ENCODE peak calls at places on chromosomes 1 and 21, in four cellular contexts. M is K562, F is GM12878, H is H1. G is an unnamed sample. For H3K27me3, the result is how much of the 10 kb centered on the place peaks cover.

GRCh38 chr1:59115865-59116264 is 181.0 kb upstream of the FGGY start:
- DNase-seq in M (no peak), F (no peak), H (no peak), G (no peak)

GRCh38 chr1:208291923-208292711 is 47.9 kb upstream of the PLXNA2 start:
- DNase-seq in M (no peak), F (no peak), H (no peak), G (no peak)

GRCh38 chr1:111789666-111790316 is 34.1 kb downstream of the DDX20 start:
- DNase-seq in M (no peak), F (no peak), H (no peak), G (no peak)

GRCh38 chr1:204725821-204726448 is 40.4 kb upstream of the LRRN2 start:
- DNase-seq in M (no peak), F (no peak), H (no peak), G (no peak)

GRCh38 chr1:66292944-66293343 is 241.0 kb upstream of the SGIP1 start:
- DNase-seq in M (no peak), F (no peak), H (no peak), G (no peak)

GRCh38 chr1:50829010-50829958 is 130.8 kb downstream of the FAF1 start:
- DNase-seq in M (no peak), F (no peak), H (no peak), G (no peak)

GRCh38 chr1:47371016-47371517 is 37.5 kb downstream of the CMPK1 start:
- DNase-seq in M (no peak), F (no peak), H (no peak), G (peak)

GRCh38 chr21:34808569-34809204 is 139.9 kb downstream of the CLIC6 start:
- DNase-seq in M (no peak), F (no peak), H (no peak), G (peak)

GRCh38 chr21:34967509-34968289 is 81.4 kb downstream of the RUNX1 start:
- DNase-seq in M (peak), F (no peak), H (no peak), G (peak)

GRCh38 chr1:155002479-155003226 is at the start of gene ZBTB7B:
- DNase-seq in M (peak), F (no peak), H (no peak), G (no peak)

GRCh38 chr1:161722406-161722805 is 1.1 kb downstream of the FCRLB start:
- DNase-seq in M (no peak), F (no peak), H (no peak), G (no peak)
- H3K27me3 ChIP-seq in M (under half), F (under half), H (under half), G (under half)

GRCh38 chr1:116556289-116557006 is 14.4 kb downstream of the CD58 start:
- DNase-seq in M (peak), F (peak), H (no peak), G (peak)
- TF ChIP-seq CHD1 in M (peak), F (no peak), H (no peak), G (no peak)

DNA sequence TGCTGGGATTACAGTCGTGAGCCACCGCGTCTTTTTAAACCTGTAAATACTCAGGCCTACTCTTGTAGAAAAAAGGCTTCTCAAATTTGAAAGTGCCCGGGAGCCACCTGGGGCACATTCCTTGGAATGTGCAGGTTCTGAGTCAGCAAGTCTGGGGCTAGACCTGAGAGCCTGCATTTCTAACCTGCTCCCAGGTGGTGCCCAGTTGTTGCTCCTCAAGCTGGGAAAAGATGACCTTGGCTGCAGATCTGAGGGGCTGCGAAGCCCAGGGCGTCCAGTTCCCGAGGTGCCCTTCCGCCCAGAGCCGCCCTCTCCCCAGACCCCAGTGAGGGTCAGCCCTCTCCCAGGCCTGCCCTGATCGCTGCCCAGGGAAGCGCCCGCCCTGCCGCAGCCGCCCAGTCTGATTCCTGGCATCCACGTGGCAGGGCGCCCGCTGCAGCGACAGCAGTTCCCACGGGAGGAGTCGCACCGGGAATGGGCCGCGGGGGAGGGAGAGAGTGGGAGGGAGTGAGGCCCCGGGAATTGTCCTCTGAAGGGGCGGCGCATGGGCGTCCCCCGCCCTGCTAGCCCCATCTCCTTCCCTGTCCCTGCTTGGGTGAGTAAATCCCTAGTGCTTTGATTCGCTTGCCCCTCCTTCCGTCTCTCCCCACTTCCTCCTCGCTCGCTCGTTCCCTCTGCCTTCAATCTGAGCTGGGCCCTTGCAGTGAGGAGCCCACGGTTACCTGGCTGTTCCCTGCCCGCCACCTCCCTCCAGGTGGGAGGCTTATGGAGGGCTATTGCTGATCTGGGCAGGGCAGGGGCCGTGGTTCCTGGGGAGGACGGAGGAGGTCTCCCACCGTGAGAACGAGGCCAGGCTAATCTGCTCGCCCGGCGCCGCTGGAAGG is 18.8 kb upstream of the TENT5B start:
- DNase-seq in M (no peak), F (no peak), H (no peak), G (peak)
- TF ChIP-seq CEBPB in M (no peak), F (no peak), H (no peak), G (no peak)

DNA sequence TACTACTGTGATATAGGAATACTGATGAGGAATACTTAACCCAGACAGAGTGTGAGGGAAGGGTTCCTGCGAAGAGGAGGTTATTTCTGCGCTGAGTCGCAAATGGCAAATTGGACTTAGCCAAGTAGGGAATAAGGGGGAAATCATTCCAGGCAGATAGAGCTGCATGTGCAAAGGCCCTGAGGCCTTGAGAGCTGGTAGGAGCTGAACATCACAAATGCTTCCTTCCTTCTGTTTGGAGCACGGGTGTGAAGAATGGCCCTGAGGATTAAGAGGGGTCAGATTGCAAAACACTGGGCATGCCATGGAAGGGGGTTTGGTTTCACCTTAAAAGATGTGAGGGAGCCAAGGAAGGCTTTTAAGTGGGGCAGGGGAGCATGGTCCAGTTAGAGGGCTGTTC is 12.4 kb downstream of the IER5 start:
- DNase-seq in M (no peak), F (no peak), H (no peak), G (no peak)
- H3K27me3 ChIP-seq in M (under half), F (under half), H (under half), G (under half)

DNA sequence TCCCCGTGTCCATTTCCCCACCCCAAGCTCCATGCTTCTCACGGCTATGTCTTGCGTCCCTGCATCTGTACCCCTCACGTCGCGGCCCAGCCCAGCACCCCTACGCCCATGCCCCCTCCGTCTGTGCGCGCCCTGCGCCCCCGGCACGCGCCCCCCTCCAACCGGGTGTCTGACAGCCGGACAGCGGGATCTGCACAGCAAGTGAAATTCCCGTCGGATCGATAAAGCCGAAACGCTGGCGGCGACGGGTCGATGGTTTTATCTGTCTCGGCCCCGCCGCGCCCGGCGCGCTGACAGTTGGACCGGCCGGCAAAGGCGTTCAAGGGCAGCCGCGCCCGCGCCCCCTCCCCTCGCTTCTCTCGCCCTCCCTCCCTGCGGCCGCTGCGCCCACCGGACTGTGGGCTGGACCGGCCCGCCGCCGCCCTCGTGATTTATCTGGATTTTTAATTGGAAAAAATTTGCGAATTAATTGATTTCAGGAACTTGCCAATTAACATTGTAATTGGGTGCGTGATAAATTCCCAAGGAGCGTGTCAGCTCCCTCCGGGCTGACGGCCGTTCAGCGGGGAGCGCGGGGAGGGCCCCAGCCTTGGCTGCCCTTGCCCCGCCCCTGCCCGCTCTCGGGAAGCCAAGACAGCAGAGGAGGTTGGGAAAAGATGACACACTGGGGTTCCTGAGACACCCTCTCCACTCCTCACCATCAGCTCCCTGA is 57.1 kb downstream of the TMEM53 start:
- DNase-seq in M (no peak), F (no peak), H (no peak), G (peak)
- TF ChIP-seq CHD1 in M (no peak), F (no peak), H (no peak), G (no peak)

DNA sequence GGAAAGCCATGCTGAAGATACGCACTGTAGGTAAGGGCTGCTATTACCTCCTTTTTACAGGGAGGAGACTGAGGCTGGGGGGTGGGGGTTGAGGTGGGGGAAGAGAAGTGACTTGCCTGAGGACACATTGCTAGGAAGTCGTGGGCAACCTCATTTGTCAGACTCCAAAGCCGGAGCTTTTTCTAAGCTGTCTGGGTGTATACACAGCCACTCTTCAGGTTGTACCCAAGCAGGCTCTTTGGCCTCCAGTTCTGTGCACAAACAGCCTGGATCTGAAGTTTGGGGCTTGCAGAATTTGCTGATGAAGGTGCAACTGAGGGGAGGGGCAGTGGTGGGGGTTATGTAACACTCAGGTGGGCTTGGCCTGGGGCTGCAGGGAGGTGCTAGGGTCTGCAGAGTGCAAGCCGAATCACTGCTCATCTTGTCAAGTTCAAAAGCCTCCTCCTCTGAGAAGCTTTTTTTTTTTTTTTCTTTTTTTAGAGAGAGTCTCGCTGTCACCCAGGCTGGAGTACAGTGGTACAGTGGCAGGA is 16.9 kb downstream of the TINAGL1 start:
- DNase-seq in M (no peak), F (no peak), H (no peak), G (no peak)
- TF ChIP-seq CEBPB in M (no peak), F (no peak), H (no peak), G (no peak)

GRCh38 chr1:157194739-157195520 is 56.7 kb upstream of the ETV3 start:
- DNase-seq in M (no peak), F (no peak), H (no peak), G (no peak)

GRCh38 chr1:157193702-157194391 is 55.7 kb upstream of the ETV3 start:
- DNase-seq in M (peak), F (no peak), H (peak), G (peak)

GRCh38 chr1:157189096-157189495 is 50.9 kb upstream of the ETV3 start:
- DNase-seq in M (no peak), F (no peak), H (no peak), G (no peak)

GRCh38 chr1:157193219-157193618 is 55.0 kb upstream of the ETV3 start:
- DNase-seq in M (no peak), F (no peak), H (no peak), G (no peak)

DNA sequence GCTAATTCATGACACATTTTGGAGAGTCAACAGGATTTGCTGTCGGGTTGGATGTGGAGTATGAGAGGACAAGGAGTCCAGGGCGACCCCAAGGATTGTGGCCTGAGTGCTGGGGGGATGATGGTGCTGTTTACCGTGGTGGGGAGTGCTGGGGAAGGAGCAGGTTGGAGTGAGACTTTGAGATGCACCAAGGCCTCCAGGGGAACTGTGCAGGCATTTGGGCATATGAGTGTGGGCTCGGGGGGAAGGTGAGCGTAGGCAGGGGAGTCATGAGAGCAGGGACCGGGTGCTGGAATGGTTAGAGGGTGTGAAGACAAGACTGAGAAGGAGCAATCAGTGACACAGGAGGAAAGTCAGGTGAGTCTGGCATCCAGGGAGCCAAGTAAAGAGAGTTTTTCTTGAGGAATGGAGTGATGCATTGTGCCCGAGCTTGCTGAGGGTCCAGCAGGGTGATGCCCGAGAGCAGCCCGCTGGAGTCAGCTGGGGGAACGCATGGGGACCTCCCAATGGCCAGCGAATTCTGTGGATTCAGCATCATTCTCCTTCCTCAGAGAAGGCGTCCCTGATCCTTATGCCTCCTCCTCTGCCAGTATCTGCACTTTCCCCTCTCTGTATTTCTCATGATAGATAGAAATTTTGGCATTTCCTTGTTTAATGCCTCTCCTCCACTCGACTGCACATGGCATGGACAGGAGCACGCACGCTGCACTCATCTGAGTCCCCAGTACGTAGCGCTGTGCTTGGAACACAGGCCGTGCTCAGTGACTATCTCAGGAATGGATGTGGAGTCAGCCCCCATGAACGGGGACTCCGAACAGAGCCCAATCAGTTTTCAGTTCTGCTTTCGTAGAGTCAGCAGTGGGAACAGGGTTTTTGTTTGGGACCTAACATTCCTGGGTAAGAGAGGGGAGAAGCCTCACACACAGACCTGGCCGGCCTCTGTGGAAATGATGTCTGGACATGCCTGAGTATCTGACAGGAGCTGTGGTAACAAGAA is 52.1 kb upstream of the ETV3 start:
- DNase-seq in M (no peak), F (no peak), H (no peak), G (no peak)
- H3K27me3 ChIP-seq in M (half or more), F (under half), H (under half), G (half or more)

GRCh38 chr1:185601189-185601588 is 133.0 kb upstream of the HMCN1 start:
- DNase-seq in M (no peak), F (no peak), H (no peak), G (no peak)

GRCh38 chr1:185598326-185598725 is 135.9 kb upstream of the HMCN1 start:
- DNase-seq in M (no peak), F (no peak), H (no peak), G (no peak)

GRCh38 chr1:185593271-185593670 is 140.9 kb upstream of the HMCN1 start:
- DNase-seq in M (no peak), F (no peak), H (no peak), G (no peak)

GRCh38 chr1:185594786-185595410 is 139.3 kb upstream of the HMCN1 start:
- DNase-seq in M (no peak), F (no peak), H (no peak), G (no peak)

GRCh38 chr1:185595835-185596667 is 138.1 kb upstream of the HMCN1 start:
- DNase-seq in M (peak), F (peak), H (peak), G (peak)
- TF ChIP-seq CHD1 in M (no peak), F (no peak), H (no peak), G (no peak)

DNA sequence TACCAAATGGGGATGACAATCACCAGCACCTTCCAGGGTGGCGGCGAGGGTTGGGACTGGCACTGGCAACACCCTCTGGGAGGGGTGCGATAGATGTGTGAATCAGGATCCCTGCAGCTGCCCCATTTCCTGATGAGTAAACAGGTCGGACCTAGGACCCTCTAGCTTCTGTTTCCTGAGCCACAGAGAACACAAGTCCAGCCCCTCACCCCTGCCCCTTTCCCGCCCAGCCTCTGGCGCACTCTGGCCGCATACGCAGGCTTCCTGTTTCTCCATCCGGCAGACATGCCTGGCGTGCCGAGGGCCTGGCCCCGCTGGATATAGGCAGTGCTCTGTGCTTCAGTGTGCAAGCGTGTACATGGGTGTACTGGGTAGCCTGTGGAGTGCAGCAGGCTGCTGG is 4.6 kb downstream of the PEAR1 start:
- DNase-seq in M (no peak), F (no peak), H (no peak), G (peak)
- TF ChIP-seq CEBPB in M (no peak), F (no peak), H (no peak), G (no peak)

DNA sequence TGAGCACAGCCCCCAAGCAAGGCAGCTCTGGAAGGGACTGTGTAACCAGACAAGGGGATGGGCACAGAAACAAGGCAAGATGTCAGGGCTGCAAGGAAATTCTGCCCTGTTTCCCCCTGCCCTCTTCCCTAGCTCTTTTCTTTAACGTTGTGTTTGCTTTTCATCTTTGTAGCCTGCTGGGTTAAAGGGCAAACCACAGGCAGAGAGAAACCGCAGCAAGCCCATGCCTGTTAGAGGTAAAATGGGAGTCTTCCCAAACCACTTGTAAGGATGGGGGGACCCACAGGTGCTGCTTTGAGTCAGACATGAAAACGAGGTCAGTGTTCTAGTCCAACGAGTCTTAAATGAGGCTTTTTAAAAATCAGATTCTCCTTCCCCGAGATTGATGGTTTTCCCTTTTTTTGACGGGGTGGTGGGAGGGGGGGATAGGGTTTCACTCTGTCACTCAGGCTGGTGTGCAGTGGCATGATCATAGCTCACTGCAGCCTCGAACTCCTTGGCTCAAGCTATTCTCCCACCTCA is 13.3 kb downstream of the TGFBR3 start:
- DNase-seq in M (peak), F (no peak), H (no peak), G (no peak)
- H3K27me3 ChIP-seq in M (under half), F (under half), H (under half), G (under half)

G was measured in IMR-90.